ENCODE peak calls at places on chromosomes 13 and 19, in six cellular contexts. Q is endodermal cell, P is GM23248, I is HCT116, H is adipocyte, U is neuronal stem cell. A is an unnamed sample.

GRCh38 chr13:94950303-94950702 is 238.0 kb upstream of the SOX21 start:
- DNase-seq in Q (peak), P (peak), I (no peak), H (no peak), U (no peak), A (no peak)

GRCh38 chr13:112181336-112182051 is 114.5 kb downstream of the SOX1 start:
- DNase-seq in Q (peak), P (no peak), I (no peak), H (no peak), U (no peak), A (no peak)

GRCh38 chr13:33578786-33579185 is 239.2 kb upstream of the RFC3 start:
- DNase-seq in Q (no peak), P (no peak), I (no peak), H (no peak), U (no peak), A (no peak)

GRCh38 chr13:38002596-38002995 is 133.0 kb upstream of the TRPC4 start:
- DNase-seq in Q (no peak), P (no peak), I (no peak), H (no peak), U (no peak), A (no peak)

GRCh38 chr13:76223565-76223964 is 587.4 kb downstream of the LMO7 start:
- DNase-seq in Q (peak), P (no peak), I (no peak), H (no peak), U (no peak), A (no peak)

GRCh38 chr19:33795370-33796163 is 1.1 kb upstream of the KCTD15 start:
- DNase-seq in Q (peak), P (peak), I (no peak), H (peak), U (peak), A (peak)

GRCh38 chr19:55368701-55369563 is 1.3 kb downstream of the IL11 start:
- DNase-seq in Q (peak), P (peak), I (no peak), H (peak), U (no peak), A (no peak)

GRCh38 chr13:87498681-87499080 is 172.5 kb upstream of the SLITRK5 start:
- DNase-seq in Q (no peak), P (peak), I (no peak), H (peak), U (peak), A (peak)

GRCh38 chr13:98523455-98524102 is 53.3 kb downstream of the STK24 start:
- DNase-seq in Q (no peak), P (no peak), I (no peak), H (no peak), U (no peak), A (no peak)

GRCh38 chr19:15265849-15266248 is 33.6 kb upstream of the EPHX3 start:
- DNase-seq in Q (no peak), P (peak), I (no peak), H (peak), U (no peak), A (no peak)

GRCh38 chr13:32098275-32098674 is 66.7 kb downstream of the FRY start:
- DNase-seq in Q (no peak), P (peak), I (no peak), H (no peak), U (no peak), A (no peak)

GRCh38 chr19:17873661-17874422 is 2.1 kb downstream of the SLC5A5 start:
- DNase-seq in Q (peak), P (peak), I (peak), H (no peak), U (peak), A (no peak)

GRCh38 chr19:19366691-19367396 is 38.6 kb upstream of the GATAD2A start:
- DNase-seq in Q (peak), P (peak), I (peak), H (peak), U (peak), A (no peak)

GRCh38 chr19:48315712-48316111 is 9.6 kb upstream of the EMP3 start:
- DNase-seq in Q (no peak), P (no peak), I (no peak), H (no peak), U (no peak), A (no peak)

GRCh38 chr13:87322386-87322785 is 348.8 kb upstream of the SLITRK5 start:
- DNase-seq in Q (no peak), P (no peak), I (no peak), H (no peak), U (no peak), A (no peak)

GRCh38 chr19:34963531-34964406 is at the start of gene ZNF792:
- DNase-seq in Q (peak), P (peak), I (peak), H (peak), U (peak), A (no peak)

GRCh38 chr13:49220856-49221614 is 897 bp downstream of the MLNR start:
- DNase-seq in Q (peak), P (peak), I (no peak), H (no peak), U (no peak), A (no peak)

GRCh38 chr19:37007587-37008220 is 70.5 kb upstream of the ZNF420 start:
- DNase-seq in Q (no peak), P (peak), I (no peak), H (no peak), U (no peak), A (no peak)

GRCh38 chr13:113904411-113904810 is 40.5 kb upstream of the GAS6 start:
- DNase-seq in Q (peak), P (peak), I (no peak), H (no peak), U (no peak), A (no peak)

GRCh38 chr19:27777726-27778125 is 1435.2 kb downstream of the UQCRFS1 start:
- DNase-seq in Q (peak), P (no peak), I (no peak), H (no peak), U (no peak), A (no peak)

GRCh38 chr19:54160948-54161347 is 1.4 kb upstream of the LENG1 start:
- DNase-seq in Q (no peak), P (peak), I (no peak), H (no peak), U (no peak), A (no peak)

GRCh38 chr19:42079886-42080763 is 4.2 kb downstream of the ZNF574 start:
- DNase-seq in Q (no peak), P (no peak), I (no peak), H (no peak), U (no peak), A (no peak)

GRCh38 chr19:42079276-42079669 is 3.3 kb downstream of the ZNF574 start:
- DNase-seq in Q (no peak), P (no peak), I (no peak), H (no peak), U (no peak), A (no peak)

GRCh38 chr19:42076375-42076944 is 494 bp downstream of the ZNF574 start:
- DNase-seq in Q (no peak), P (no peak), I (no peak), H (peak), U (no peak), A (no peak)

GRCh38 chr19:42078538-42079275 is 2.7 kb downstream of the ZNF574 start:
- DNase-seq in Q (no peak), P (peak), I (no peak), H (no peak), U (no peak), A (no peak)

GRCh38 chr19:42078058-42078457 is 2.1 kb downstream of the ZNF574 start:
- DNase-seq in Q (no peak), P (no peak), I (no peak), H (no peak), U (no peak), A (no peak)
- H3K4me3 ChIP-seq in Q (peak), P (peak), I (no peak), H (peak), U (no peak), A (peak)

DNA sequence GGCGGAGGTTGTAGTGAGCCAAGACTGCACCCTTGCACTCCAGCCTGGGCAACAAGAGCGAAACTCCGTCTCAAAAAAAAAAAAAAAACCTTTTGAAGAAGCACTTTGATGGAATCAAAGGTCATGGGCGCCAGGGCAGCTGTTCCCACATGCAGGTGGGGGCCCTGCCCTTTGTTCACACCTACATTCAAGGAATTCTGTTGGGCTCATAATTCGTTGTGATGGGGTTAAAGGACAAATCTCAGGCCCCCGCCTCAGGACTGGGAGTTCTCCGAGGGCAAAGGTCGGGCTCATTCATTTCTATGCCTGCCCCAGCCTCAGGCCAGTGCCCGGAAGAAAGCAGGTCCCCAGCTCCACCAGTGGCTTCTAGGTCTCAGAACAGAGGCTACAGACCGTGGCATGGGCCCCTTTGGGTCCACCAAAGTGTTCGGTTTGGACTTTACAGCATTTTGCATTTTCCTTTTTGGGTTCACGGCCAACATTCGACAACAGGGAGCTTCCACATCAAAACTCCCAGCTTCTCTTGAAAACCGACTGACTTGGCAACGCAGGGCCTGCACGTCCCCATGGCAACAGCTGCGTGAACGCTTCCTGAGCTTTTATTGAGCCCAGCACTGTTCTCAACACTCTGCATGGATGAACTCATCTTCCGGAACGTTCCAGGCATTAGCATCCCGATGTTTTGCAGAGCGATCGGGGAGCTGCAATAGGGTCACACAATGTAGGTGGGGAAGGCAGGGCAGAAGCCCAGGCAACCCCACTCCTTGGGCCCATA is 10.1 kb upstream of the GTF2F1 start:
- DNase-seq in Q (no peak), P (peak), I (no peak), H (peak), U (no peak), A (no peak)
- H3K9ac ChIP-seq in Q (no peak), P (no peak), I (no peak), H (no peak), U (no peak), A (no peak)

GRCh38 chr19:49873834-49874233 is 3.3 kb downstream of the AKT1S1 start:
- DNase-seq in Q (no peak), P (no peak), I (no peak), H (no peak), U (no peak), A (no peak)

GRCh38 chr19:49873149-49873521 is 4.0 kb downstream of the AKT1S1 start:
- DNase-seq in Q (no peak), P (no peak), I (no peak), H (no peak), U (no peak), A (no peak)

GRCh38 chr19:49875801-49876421 is 1.2 kb downstream of the AKT1S1 start:
- DNase-seq in Q (peak), P (peak), I (no peak), H (peak), U (peak), A (no peak)

GRCh38 chr19:49875177-49875576 is 2.0 kb downstream of the AKT1S1 start:
- DNase-seq in Q (no peak), P (no peak), I (no peak), H (no peak), U (no peak), A (no peak)

GRCh38 chr19:49874503-49875157 is 2.5 kb downstream of the AKT1S1 start:
- DNase-seq in Q (no peak), P (no peak), I (no peak), H (no peak), U (no peak), A (no peak)
- H3K4me3 ChIP-seq in Q (peak), P (peak), I (peak), H (peak), U (no peak), A (no peak)

GRCh38 chr19:58474291-58474996 is 1.7 kb upstream of the ZNF446 start:
- DNase-seq in Q (no peak), P (peak), I (no peak), H (peak), U (no peak), A (no peak)
- H3K9ac ChIP-seq in Q (peak), P (peak), I (no peak), H (no peak), U (no peak), A (no peak)

GRCh38 chr19:3098515-3099346 is 4.6 kb downstream of the GNA11 start:
- DNase-seq in Q (no peak), P (peak), I (no peak), H (peak), U (no peak), A (no peak)
- H3K4me3 ChIP-seq in Q (no peak), P (peak), I (no peak), H (peak), U (no peak), A (no peak)

DNA sequence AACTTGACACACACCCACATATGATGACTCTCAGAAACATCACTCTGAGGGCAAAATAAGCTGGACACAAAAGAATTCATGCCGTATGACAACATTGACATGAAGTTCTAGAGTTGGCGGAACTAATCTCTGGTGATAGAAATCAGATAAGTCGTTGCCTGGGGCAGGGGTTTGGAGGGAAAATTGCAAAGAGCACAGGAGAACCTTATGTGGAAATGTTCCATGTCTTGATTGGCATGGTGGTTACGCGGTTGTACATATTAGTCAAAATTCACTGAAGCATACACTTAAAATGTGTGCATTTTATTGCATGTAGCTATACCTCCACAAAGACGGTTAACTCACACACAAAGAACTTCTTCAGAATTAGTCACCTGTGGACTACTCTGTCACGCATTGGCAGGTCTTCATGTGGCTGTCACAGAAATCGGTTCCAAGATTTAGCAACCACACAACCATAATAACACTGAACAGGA is 137.8 kb upstream of the GJB6 start:
- DNase-seq in Q (no peak), P (no peak), I (no peak), H (no peak), U (no peak), A (no peak)
- H3K9ac ChIP-seq in Q (no peak), P (no peak), I (no peak), H (no peak), U (no peak), A (no peak)

DNA sequence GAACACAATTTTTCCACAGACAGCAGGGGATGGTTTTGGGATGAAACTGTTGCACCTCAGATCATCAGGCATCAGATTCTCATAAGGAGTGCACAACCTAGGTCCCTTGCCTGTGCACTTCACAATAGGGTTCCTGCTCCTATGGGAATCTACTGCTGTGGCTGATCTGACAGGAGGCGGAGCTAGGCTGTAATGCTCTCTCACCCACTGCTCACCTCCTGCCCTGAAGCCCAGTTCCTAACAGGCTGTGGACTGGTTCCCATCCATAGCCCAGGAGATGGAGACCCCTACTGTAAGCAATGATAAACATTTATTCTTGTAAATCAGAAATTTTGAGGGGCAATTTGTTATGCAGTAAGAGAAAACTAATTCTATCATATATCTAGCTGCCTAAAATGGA is 1234.7 kb downstream of the SLITRK1 start:
- DNase-seq in Q (peak), P (no peak), I (no peak), H (no peak), U (no peak), A (no peak)
- H3K4me3 ChIP-seq in Q (no peak), P (no peak), I (no peak), H (no peak), U (no peak), A (no peak)

A was measured in SK-N-MC.